ENCODE peak calls at places on chromosomes 3 and 15, in four cellular contexts. One of them, this sample, is unnamed.

GRCh38 chr3:24237971-24238767 is 256.5 kb downstream of the THRB start:
- DNase-seq in endothelial cell: peak; percentile 56
- DNase-seq in T-helper 2 cell: no peak
- DNase-seq in dorsolateral prefrontal cortex: no peak
- DNase-seq in this sample: peak; percentile 23

GRCh38 chr3:174331095-174331802 is 527.9 kb upstream of the NAALADL2 start:
- DNase-seq in T-helper 2 cell: no peak
- DNase-seq in dorsolateral prefrontal cortex: no peak
- DNase-seq in endothelial cell: no peak
- DNase-seq in this sample: no peak

GRCh38 chr3:39506863-39507262 is 39.4 kb downstream of the MOBP start:
- DNase-seq in T-helper 2 cell: no peak
- DNase-seq in dorsolateral prefrontal cortex: no peak
- DNase-seq in endothelial cell: no peak
- DNase-seq in this sample: no peak

GRCh38 chr3:185595520-185595919 is 9.4 kb downstream of the SENP2 start:
- DNase-seq in endothelial cell: no peak
- DNase-seq in dorsolateral prefrontal cortex: no peak
- DNase-seq in T-helper 2 cell: no peak
- DNase-seq in this sample: no peak

GRCh38 chr3:99248130-99248529 is 346.6 kb upstream of the DCBLD2 start:
- DNase-seq in dorsolateral prefrontal cortex: no peak
- DNase-seq in endothelial cell: no peak
- DNase-seq in T-helper 2 cell: no peak
- DNase-seq in this sample: no peak

GRCh38 chr15:60479361-60479684 is 381 bp upstream of the ICE2 start:
- DNase-seq in endothelial cell: no peak
- DNase-seq in T-helper 2 cell: no peak
- DNase-seq in dorsolateral prefrontal cortex: no peak
- DNase-seq in this sample: no peak

GRCh38 chr15:100330629-100331215 is 11.1 kb downstream of the ADAMTS17 start:
- DNase-seq in dorsolateral prefrontal cortex: no peak
- DNase-seq in T-helper 2 cell: peak; percentile 61
- DNase-seq in endothelial cell: no peak
- DNase-seq in this sample: no peak

GRCh38 chr15:74604983-74605809 is 10.4 kb upstream of the CLK3 start:
- DNase-seq in endothelial cell: no peak
- DNase-seq in T-helper 2 cell: no peak
- DNase-seq in dorsolateral prefrontal cortex: no peak
- DNase-seq in this sample: no peak

GRCh38 chr3:37909067-37909911 is 47.6 kb downstream of the CTDSPL start:
- DNase-seq in dorsolateral prefrontal cortex: no peak
- DNase-seq in T-helper 2 cell: no peak
- DNase-seq in endothelial cell: no peak
- DNase-seq in this sample: no peak

GRCh38 chr15:76108021-76108723 is 48.4 kb downstream of the TMEM266 start:
- DNase-seq in endothelial cell: no peak
- DNase-seq in dorsolateral prefrontal cortex: no peak
- DNase-seq in T-helper 2 cell: no peak
- DNase-seq in this sample: peak; percentile 65

GRCh38 chr15:78921940-78922339 is 22.9 kb downstream of the CTSH start:
- DNase-seq in endothelial cell: no peak
- DNase-seq in T-helper 2 cell: no peak
- DNase-seq in dorsolateral prefrontal cortex: no peak
- DNase-seq in this sample: no peak

GRCh38 chr3:58323795-58324674 is 8.7 kb upstream of the PXK start:
- DNase-seq in endothelial cell: no peak
- DNase-seq in dorsolateral prefrontal cortex: no peak
- DNase-seq in T-helper 2 cell: no peak
- DNase-seq in this sample: no peak